ENCODE peak calls at places on chromosomes 6 and 20, in four cellular contexts. S is fibroblast of mammary gland, R is AG10803, V is cardiac muscle cell. F is an unnamed sample.
A peak's percentile ranks its signal among the peaks of the same experiment; 100 is the strongest.

GRCh38 chr20:38127011-38127621 is 38.0 kb downstream of the TGM2 start:
- DNase-seq in V (peak; percentile 86), R (peak; percentile 67), S (peak; percentile 71), F (peak; percentile 63)

GRCh38 chr6:41942045-41942851 is 640 bp upstream of the CCND3 start:
- DNase-seq in S (peak; percentile 92), R (peak; percentile 76), V (no peak), F (peak; percentile 88)

GRCh38 chr6:167995302-167995701 is 2.2 kb upstream of the KIF25 start:
- DNase-seq in S (no peak), R (no peak), V (no peak), F (no peak)

GRCh38 chr6:36884610-36885009 is 1.1 kb upstream of the C6orf89 start:
- DNase-seq in R (no peak), S (no peak), V (no peak), F (no peak)

GRCh38 chr20:24765316-24766142 is 183.5 kb upstream of the CST7 start:
- DNase-seq in S (no peak), R (no peak), V (no peak), F (no peak)

GRCh38 chr6:30075987-30076311 is 380 bp upstream of the RNF39 start:
- DNase-seq in R (no peak), S (no peak), V (no peak), F (no peak)

GRCh38 chr6:110654096-110654820 is 161.0 kb downstream of the CDK19 start:
- DNase-seq in V (no peak), R (peak; percentile 5), S (peak; percentile 44), F (peak; percentile 52)

GRCh38 chr6:1136415-1136774 is 175.5 kb upstream of the FOXQ1 start:
- DNase-seq in S (peak; percentile 83), V (peak; percentile 6), R (peak; percentile 92), F (peak; percentile 24)

GRCh38 chr6:26401987-26402658 is at the start of gene BTN3A1:
- DNase-seq in R (peak; percentile 58), S (peak; percentile 70), V (peak; percentile 73), F (peak; percentile 73)

GRCh38 chr20:62031462-62032092 is 34.1 kb downstream of the TAF4 start:
- DNase-seq in V (no peak), R (no peak), S (no peak), F (no peak)

GRCh38 chr6:33013608-33014007 is 4.2 kb upstream of the HLA-DOA start:
- DNase-seq in S (no peak), V (no peak), R (no peak), F (peak; percentile 7)

GRCh38 chr6:33017694-33018353 is 8.4 kb upstream of the HLA-DOA start:
- DNase-seq in S (no peak), R (no peak), V (no peak), F (no peak)

GRCh38 chr6:33017024-33017423 is 7.6 kb upstream of the HLA-DOA start:
- DNase-seq in V (no peak), S (no peak), R (no peak), F (no peak)

GRCh38 chr6:33015798-33016197 is 6.4 kb upstream of the HLA-DOA start:
- DNase-seq in S (no peak), V (no peak), R (no peak), F (no peak)

GRCh38 chr6:33014841-33015634 is 5.6 kb upstream of the HLA-DOA start:
- DNase-seq in S (peak; percentile 86), R (peak; percentile 84), V (peak; percentile 92), F (peak; percentile 91)
- TF ChIP-seq CTCF in S (peak; percentile 77), R (peak; percentile 82), V (peak; percentile 57), F (peak; percentile 70)

DNA sequence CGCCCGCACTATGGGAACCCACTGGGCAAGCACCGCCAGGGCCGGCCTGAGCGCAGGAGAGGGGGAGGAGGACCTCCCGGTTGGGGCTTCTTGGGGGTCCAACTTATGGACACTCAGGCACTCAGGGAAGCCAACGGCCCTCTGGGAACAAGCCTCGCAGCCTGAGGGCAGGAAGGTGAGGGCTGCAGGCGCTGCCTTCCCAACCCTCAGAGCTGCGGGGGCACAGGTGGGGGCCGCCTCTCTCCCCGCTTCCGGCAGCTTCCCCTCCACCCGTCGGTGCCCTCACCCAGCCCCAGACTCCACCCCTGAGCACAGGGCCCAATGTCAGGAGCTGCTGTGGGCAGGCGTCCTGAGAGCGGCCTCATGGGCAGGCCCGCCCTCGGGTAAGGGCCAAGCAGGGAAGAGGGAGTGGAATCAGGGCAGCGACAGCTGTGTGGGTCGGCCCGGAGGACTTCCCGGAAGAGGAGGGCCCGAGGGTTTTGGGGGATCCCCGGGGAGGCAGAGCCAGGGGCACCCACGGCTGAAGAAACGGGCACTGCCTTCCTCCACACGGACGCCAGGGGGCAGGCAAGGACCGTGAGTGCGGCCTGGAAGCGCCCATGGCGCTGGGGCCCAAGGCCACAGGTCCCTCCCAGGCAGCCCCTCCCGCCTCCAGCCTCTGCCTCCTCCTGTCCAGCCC is 488 bp upstream of the PTK6 start:
- DNase-seq in S (peak; percentile 88), R (peak; percentile 92), V (peak; percentile 95), F (peak; percentile 89)
- H3K4me3 ChIP-seq in S (peak overlapping the region; percentile 22), R (peak overlapping the region; percentile 39), V (no peak overlapping the region), F (peak overlapping the region; percentile 32)

GRCh38 chr6:133889557-133890301 is 816 bp downstream of the TCF21 start:
- DNase-seq in V (peak; percentile 68), S (no peak), R (peak; percentile 35), F (peak; percentile 68)

GRCh38 chr6:133891814-133892443 is 3.0 kb downstream of the TCF21 start:
- DNase-seq in V (no peak), S (no peak), R (no peak), F (no peak)

GRCh38 chr6:133892444-133893323 is 3.8 kb downstream of the TCF21 start:
- DNase-seq in V (no peak), R (no peak), S (no peak), F (no peak)

GRCh38 chr6:133893324-133893692 is 4.4 kb downstream of the TCF21 start:
- DNase-seq in V (no peak), S (no peak), R (no peak), F (no peak)

DNA sequence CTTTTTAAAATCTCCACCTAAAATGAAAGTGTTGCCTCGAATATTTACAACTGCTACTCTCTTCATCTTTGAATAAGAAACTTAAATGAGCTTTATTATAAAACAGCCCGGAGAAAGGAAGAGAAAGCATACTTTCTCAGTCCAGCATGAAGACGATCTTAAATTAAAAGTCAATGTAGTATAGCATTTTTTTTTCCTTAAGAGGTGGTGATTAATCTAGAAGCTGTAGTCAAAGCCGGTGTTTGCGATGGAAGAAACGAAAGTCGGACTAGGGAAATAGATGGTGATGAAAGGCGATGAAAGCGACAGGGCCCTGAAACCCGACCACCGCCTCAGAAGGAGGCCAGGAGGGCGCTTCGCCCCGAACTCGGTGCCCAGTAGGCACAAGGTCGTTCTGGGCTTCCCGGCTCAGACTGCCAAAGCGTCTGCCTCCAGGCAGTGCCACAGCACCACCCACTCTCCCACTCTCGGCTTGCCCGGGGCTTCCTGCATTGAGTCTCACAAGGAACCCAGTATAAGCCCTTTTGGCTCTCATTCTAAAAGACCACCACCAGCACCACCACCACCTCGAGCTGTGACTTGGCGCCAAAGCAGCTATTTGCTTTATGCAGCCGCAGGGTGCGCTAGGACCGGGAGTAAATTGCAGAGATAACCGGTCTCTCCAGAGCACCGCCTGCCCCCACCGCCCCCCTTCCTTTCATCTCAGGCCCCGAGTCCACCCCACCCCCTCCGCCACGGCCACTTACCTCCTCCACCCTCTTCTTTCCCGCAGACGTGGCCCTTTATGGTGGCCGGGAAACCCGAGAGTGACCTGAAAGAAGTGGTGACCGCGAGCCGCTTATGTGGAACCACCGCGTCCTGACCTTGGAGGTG is 2.3 kb downstream of the TCF21 start:
- DNase-seq in S (peak; percentile 12), V (peak; percentile 53), R (peak; percentile 18), F (peak; percentile 56)
- TF ChIP-seq CTCF in S (no peak), V (no peak), R (no peak), F (no peak)

GRCh38 chr20:44990957-44991356 is 24.6 kb downstream of the STK4 start:
- DNase-seq in S (no peak), V (peak; percentile 6), R (no peak), F (no peak)
- H3K4me3 ChIP-seq in S (no peak overlapping the region), V (no peak overlapping the region), R (peak overlapping the region; percentile 37), F (peak overlapping the region; percentile 15)

DNA sequence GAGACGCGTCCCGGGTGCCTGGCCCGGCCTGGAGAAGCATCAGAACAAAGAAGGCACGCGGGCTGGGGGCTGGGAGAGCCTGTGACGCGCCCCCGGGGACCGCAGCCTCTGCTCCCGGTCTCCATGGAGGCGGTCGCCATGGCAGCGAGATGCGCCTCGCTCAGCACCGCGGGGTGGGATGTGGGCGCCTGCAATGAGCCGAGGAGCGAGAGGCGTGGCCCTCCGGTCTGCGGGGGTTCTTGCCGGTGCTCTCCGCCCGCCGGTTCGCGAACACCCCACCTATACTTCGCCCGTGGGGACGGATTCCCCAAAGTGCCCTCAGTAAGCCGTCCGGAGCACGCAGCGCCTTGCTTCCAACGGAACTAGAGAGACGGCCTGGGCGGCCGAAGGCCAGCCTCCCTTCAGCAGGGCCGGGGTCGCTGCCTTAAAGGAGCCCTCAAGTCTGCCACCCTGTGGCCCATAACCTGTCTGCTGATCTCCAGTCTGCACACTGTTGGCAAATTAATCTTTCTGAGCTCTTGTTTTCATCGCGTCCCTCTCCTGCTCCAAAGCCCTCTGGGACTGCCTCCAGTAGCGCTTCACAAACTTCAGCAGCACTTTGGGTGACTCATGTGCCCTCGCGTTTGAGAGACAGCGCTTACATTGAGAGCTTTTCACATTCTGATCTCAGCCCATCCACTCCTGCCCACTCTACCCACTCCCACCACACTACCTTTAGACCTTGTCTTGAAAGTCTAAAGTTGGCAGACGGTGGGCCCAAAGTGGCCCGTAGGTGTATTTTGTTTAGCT is 983 bp upstream of the ADISSP start:
- DNase-seq in S (peak; percentile 81), R (peak; percentile 74), V (peak; percentile 81), F (peak; percentile 79)
- TF ChIP-seq CTCF in S (peak; percentile 30), R (peak; percentile 56), V (peak; percentile 43), F (peak; percentile 43)